ENCODE peak calls at places on chromosomes 12 and 14, in six cellular contexts. C is H1, V is neuronal stem cell, K is H9, D is IMR-90, U is mesenchymal stem cell. F is an unnamed sample. For H3K9me3 and H3K4me1, the result is how much of the 10 kb centered on the place peaks cover.

GRCh38 chr14:104743461-104744380 is 9.2 kb upstream of the SIVA1 start:
- DNase-seq in K (no peak), D (peak), V (no peak), U (no peak), C (no peak), F (no peak)

GRCh38 chr12:93848453-93849120 is 171.4 kb downstream of the CRADD start:
- DNase-seq in C (no peak), U (no peak), K (no peak), V (no peak), D (no peak), F (no peak)

GRCh38 chr12:53978477-53979356 is 4.0 kb upstream of the HOTAIR start:
- DNase-seq in D (no peak), U (no peak), C (no peak), V (no peak), K (no peak), F (no peak)

GRCh38 chr12:46921754-46922113 is 95.9 kb upstream of the SLC38A4 start:
- DNase-seq in V (no peak), U (peak), C (no peak), D (peak), K (no peak), F (no peak)

GRCh38 chr14:74612346-74613021 is 447 bp upstream of the LTBP2 start:
- DNase-seq in V (peak), U (peak), C (peak), D (peak), K (peak), F (peak)

GRCh38 chr12:4589941-4590340 is 27.9 kb downstream of the DYRK4 start:
- DNase-seq in D (peak), K (no peak), U (no peak), C (no peak), V (no peak), F (no peak)

GRCh38 chr14:72830356-72830755 is 63.5 kb downstream of the DPF3 start:
- DNase-seq in D (no peak), C (no peak), K (no peak), U (no peak), V (no peak), F (no peak)

GRCh38 chr12:28933864-28934527 is 215.1 kb upstream of the FAR2 start:
- DNase-seq in K (no peak), U (peak), V (no peak), C (no peak), D (peak), F (no peak)

GRCh38 chr14:51564460-51564859 is 87.2 kb upstream of the FRMD6 start:
- DNase-seq in K (no peak), C (no peak), D (no peak), V (no peak), U (no peak), F (peak)

GRCh38 chr12:92629349-92630065 is 73.3 kb upstream of the PLEKHG7 start:
- DNase-seq in K (no peak), V (no peak), C (no peak), U (peak), D (peak), F (peak)

GRCh38 chr14:73712540-73713141 is 1.5 kb downstream of the PNMA1 start:
- DNase-seq in C (no peak), K (peak), D (peak), V (peak), U (no peak), F (no peak)

GRCh38 chr14:71166434-71166833 is 259.2 kb downstream of the PCNX1 start:
- DNase-seq in C (no peak), V (no peak), D (peak), U (no peak), K (no peak), F (peak)

GRCh38 chr14:86003998-86004397 is 474.1 kb downstream of the FLRT2 start:
- DNase-seq in K (no peak), V (no peak), U (no peak), C (no peak), D (peak), F (no peak)

GRCh38 chr12:105385141-105385540 is 54.6 kb downstream of the C12orf75 start:
- DNase-seq in K (no peak), V (no peak), D (peak), C (no peak), U (peak), F (no peak)

GRCh38 chr12:123715151-123715676 is 3.1 kb downstream of the ATP6V0A2 start:
- DNase-seq in C (no peak), D (peak), V (no peak), U (no peak), K (no peak), F (no peak)

GRCh38 chr12:89960011-89960507 is 251.4 kb upstream of the ATP2B1 start:
- DNase-seq in C (no peak), K (no peak), V (no peak), D (peak), U (peak), F (peak)

GRCh38 chr12:28536088-28536487 is 345.8 kb downstream of the CCDC91 start:
- DNase-seq in K (no peak), U (peak), D (peak), C (no peak), V (no peak), F (peak)

GRCh38 chr14:38248629-38249028 is 7.3 kb downstream of the CLEC14A start:
- DNase-seq in U (no peak), D (no peak), K (no peak), V (no peak), C (no peak), F (no peak)

GRCh38 chr12:77842430-77842829 is 11.7 kb downstream of the NAV3 start:
- DNase-seq in C (no peak), U (no peak), D (no peak), V (no peak), K (no peak), F (no peak)

GRCh38 chr14:59771577-59771976 is 99.0 kb downstream of the RTN1 start:
- DNase-seq in D (peak), U (peak), V (no peak), K (no peak), C (no peak), F (peak)

GRCh38 chr14:22483863-22484593 is 105.0 kb downstream of the DAD1 start:
- DNase-seq in D (no peak), V (no peak), C (no peak), K (no peak), U (no peak), F (no peak)

GRCh38 chr14:49019467-49020100 is 566.6 kb downstream of the RPS29 start:
- DNase-seq in C (no peak), D (no peak), V (no peak), U (no peak), K (no peak), F (no peak)

GRCh38 chr12:89756638-89757321 is 48.1 kb upstream of the ATP2B1 start:
- DNase-seq in V (no peak), U (peak), C (no peak), K (no peak), D (peak), F (peak)

GRCh38 chr12:3630621-3631271 is 122.2 kb downstream of the CRACR2A start:
- DNase-seq in V (no peak), U (no peak), D (no peak), C (no peak), K (no peak), F (no peak)

GRCh38 chr12:64976131-64976530 is 145.0 kb downstream of the WIF1 start:
- DNase-seq in K (no peak), U (no peak), V (no peak), D (no peak), C (no peak), F (no peak)

GRCh38 chr12:108360487-108360886 is 21.4 kb upstream of the CMKLR1 start:
- DNase-seq in C (no peak), K (no peak), V (no peak), U (no peak), D (no peak), F (peak)

GRCh38 chr14:64688801-64689200 is 15.4 kb upstream of the PLEKHG3 start:
- DNase-seq in U (no peak), K (no peak), D (no peak), C (no peak), V (no peak), F (no peak)

GRCh38 chr12:27554421-27555186 is 30.6 kb downstream of the PPFIBP1 start:
- DNase-seq in V (no peak), C (no peak), U (peak), K (no peak), D (no peak), F (no peak)

GRCh38 chr14:100538566-100539318 is 48.5 kb downstream of the BEGAIN start:
- DNase-seq in C (no peak), K (no peak), V (no peak), D (no peak), U (no peak), F (no peak)

DNA sequence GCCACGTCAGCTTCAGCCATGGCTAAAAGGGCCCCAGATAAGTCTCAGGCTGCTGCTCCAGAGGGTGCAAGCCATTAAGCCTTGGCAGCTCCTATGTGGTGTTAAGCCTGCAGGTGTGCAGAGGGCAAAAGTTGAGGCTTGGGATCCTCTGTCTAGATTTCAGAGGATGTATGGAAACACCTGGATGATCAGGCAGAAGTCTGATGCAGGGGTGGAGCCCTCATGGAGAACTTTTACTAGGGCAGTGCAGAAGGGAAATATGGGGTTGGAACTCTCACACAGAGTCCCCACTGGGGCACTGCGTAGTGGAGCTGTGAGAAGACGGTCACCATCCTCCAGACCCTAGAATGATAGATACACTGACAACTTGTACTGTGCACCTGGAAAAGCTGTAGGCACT is 47.9 kb downstream of the SDR9C7 start:
- DNase-seq in K (no peak), D (no peak), V (no peak), U (no peak), C (no peak), F (no peak)
- H3K9me3 ChIP-seq in K (under half), D (under half), V (under half), U (under half), C (under half), F (under half)

GRCh38 chr14:99203801-99204200 is 68.2 kb downstream of the BCL11B start:
- DNase-seq in K (no peak), U (no peak), C (no peak), D (no peak), V (no peak), F (no peak)

GRCh38 chr14:99201351-99202073 is 70.5 kb downstream of the BCL11B start:
- DNase-seq in D (no peak), K (no peak), U (no peak), C (no peak), V (no peak), F (no peak)

GRCh38 chr14:99200654-99201005 is 71.4 kb downstream of the BCL11B start:
- DNase-seq in V (no peak), U (no peak), K (no peak), C (no peak), D (no peak), F (no peak)

GRCh38 chr14:99203080-99203479 is 68.9 kb downstream of the BCL11B start:
- DNase-seq in U (no peak), D (no peak), C (no peak), V (no peak), K (no peak), F (no peak)

GRCh38 chr14:99202516-99202915 is 69.5 kb downstream of the BCL11B start:
- DNase-seq in K (no peak), V (no peak), U (no peak), D (no peak), C (no peak), F (no peak)
- H3K4me1 ChIP-seq in K (under half), V (under half), U (under half), D (under half), C (under half), F (under half)

GRCh38 chr12:130835011-130835410 is 4.0 kb downstream of the STX2 start:
- DNase-seq in U (no peak), V (no peak), K (peak), D (no peak), C (no peak), F (no peak)
- H4K91ac ChIP-seq in U (no peak), V (no peak), K (no peak), D (no peak), C (no peak), F (no peak)

DNA sequence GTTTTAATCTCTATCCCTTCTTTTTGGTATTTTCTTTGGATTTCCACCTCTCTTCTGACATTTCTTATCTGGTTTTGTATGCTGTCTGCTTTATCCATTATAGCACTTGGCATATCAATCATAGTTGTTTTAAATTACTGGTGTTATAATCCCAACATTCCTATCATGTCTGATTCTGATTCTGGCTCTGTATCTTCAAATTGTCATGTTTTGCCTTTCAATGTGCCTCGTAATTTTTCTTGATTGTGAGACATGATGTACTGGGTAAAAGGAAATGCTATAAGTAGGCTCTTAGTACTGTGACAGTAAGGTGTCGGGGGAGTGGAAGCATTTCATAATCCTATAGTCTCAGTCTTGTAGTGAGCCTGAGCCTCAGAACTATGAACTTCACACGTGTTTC is 729.3 kb upstream of the NOVA1 start:
- DNase-seq in V (no peak), D (no peak), C (no peak), U (no peak), K (no peak), F (no peak)
- H3K9me3 ChIP-seq in V (under half), D (under half), C (under half), U (under half), K (under half), F (under half)

GRCh38 chr12:109717390-109718357 is 4.0 kb downstream of the FAM222A start:
- DNase-seq in C (no peak), K (no peak), U (peak), D (no peak), V (no peak), F (no peak)

GRCh38 chr12:109720856-109721189 is 7.2 kb downstream of the FAM222A start:
- DNase-seq in V (no peak), C (no peak), D (no peak), K (no peak), U (no peak), F (no peak)

GRCh38 chr12:109720152-109720855 is 6.7 kb downstream of the FAM222A start:
- DNase-seq in C (no peak), K (no peak), V (peak), D (no peak), U (no peak), F (no peak)

GRCh38 chr12:109718390-109718789 is 4.8 kb downstream of the FAM222A start:
- DNase-seq in C (peak), D (no peak), V (peak), K (peak), U (peak), F (no peak)

GRCh38 chr12:109719123-109720022 is 5.7 kb downstream of the FAM222A start:
- DNase-seq in K (peak), V (no peak), D (peak), U (peak), C (no peak), F (no peak)
- H3K4me1 ChIP-seq in K (under half), V (half or more), D (under half), U (under half), C (under half), F (under half)

GRCh38 chr12:113296557-113297213 is 38.2 kb downstream of the SLC8B1 start:
- DNase-seq in K (no peak), V (no peak), D (no peak), C (no peak), U (no peak), F (no peak)
- H4K91ac ChIP-seq in K (no peak), V (no peak), D (no peak), C (no peak), U (no peak), F (no peak)

GRCh38 chr14:31902915-31903646 is 174.0 kb upstream of the ARHGAP5 start:
- DNase-seq in C (no peak), U (no peak), V (no peak), K (no peak), D (no peak), F (no peak)
- H3K9me3 ChIP-seq in C (under half), U (under half), V (under half), K (under half), D (under half), F (under half)